ENCODE peak calls at places on chromosomes 4 and X, in ten cellular contexts. N is activated T-helper 1 cell treated with anti-CD3 and anti-CD28 coated beads, Interleukin-2, amount 50 U/mL, for 16 hours; U is activated CD4-positive, alpha-beta T cell treated with anti-CD3 and anti-CD28 coated beads, Interleukin-2, amount 50 U/mL, for 24 hours; L is activated gamma-delta T cell treated with Interleukin-2 at 50 U/mL for 16 hours; B is spleen; I is SW 1271; X is SJSA1; P is HFFc6; D is stimulated activated CD4-positive, alpha-beta T cell treated with anti-CD3 and anti-CD28 coated beads, TNF-alpha, amount 100 ng/mL, for 4 hours; M is COR-L47. Z is an unnamed sample.

GRCh38 chr4:187088070-187088799 is 364.6 kb upstream of the FAT1 start:
- DNase-seq in N (no peak), U (no peak), L (no peak), B (no peak), I (no peak), X (no peak), P (no peak), D (no peak), M (no peak), Z (no peak)

GRCh38 chr4:87426865-87427517 is 4.6 kb downstream of the NUDT9 start:
- DNase-seq in N (no peak), U (no peak), L (no peak), B (no peak), I (no peak), X (no peak), P (no peak), D (no peak), M (no peak), Z (no peak)

GRCh38 chr4:20696815-20697214 is 3.4 kb upstream of the PACRGL start:
- DNase-seq in N (no peak), U (no peak), L (no peak), B (no peak), I (no peak), X (no peak), P (no peak), D (no peak), M (no peak), Z (no peak)

GRCh38 chr4:88211473-88212252 is 53.2 kb upstream of the ABCG2 start:
- DNase-seq in N (no peak), U (no peak), L (peak; percentile 47), B (no peak), I (no peak), X (no peak), P (peak; percentile 48), D (no peak), M (peak; percentile 30), Z (no peak)

GRCh38 chr4:152539556-152540292 is 3.8 kb upstream of the FBXW7 start:
- DNase-seq in N (no peak), U (no peak), L (no peak), B (no peak), I (no peak), X (no peak), P (no peak), D (no peak), M (no peak), Z (no peak)

GRCh38 chr4:40299704-40300336 is 35.3 kb upstream of the CHRNA9 start:
- DNase-seq in N (no peak), U (no peak), L (no peak), B (no peak), I (no peak), X (no peak), P (peak; percentile 32), D (no peak), M (no peak), Z (no peak)

GRCh38 chr4:129747756-129748155 is 651.8 kb downstream of the C4orf33 start:
- DNase-seq in N (no peak), U (no peak), L (no peak), B (no peak), I (no peak), X (no peak), P (no peak), D (no peak), M (no peak), Z (no peak)

GRCh38 chr4:107792691-107793090 is 32.0 kb upstream of the SGMS2 start:
- DNase-seq in N (no peak), U (no peak), L (no peak), B (no peak), I (no peak), X (no peak), P (no peak), D (no peak), M (no peak), Z (no peak)

GRCh38 chr4:15232725-15233597 is 194.9 kb upstream of the C1QTNF7 start:
- DNase-seq in N (no peak), U (no peak), L (no peak), B (no peak), I (no peak), X (no peak), P (peak; percentile 69), D (no peak), M (no peak), Z (no peak)

GRCh38 chr4:176270669-176271068 is 1.6 kb upstream of the ASB5 start:
- DNase-seq in N (no peak), U (no peak), L (no peak), B (no peak), I (peak; percentile 76), X (peak; percentile 94), P (peak; percentile 99), D (no peak), M (no peak), Z (no peak)

GRCh38 chr4:178523038-178523437 is 1080.8 kb upstream of the AGA start:
- DNase-seq in N (no peak), U (no peak), L (no peak), B (no peak), I (no peak), X (no peak), P (no peak), D (no peak), M (no peak), Z (no peak)

GRCh38 chr4:16239086-16239485 is 12.8 kb upstream of the TAPT1 start:
- DNase-seq in N (no peak), U (no peak), L (no peak), B (no peak), I (no peak), X (no peak), P (no peak), D (no peak), M (no peak), Z (no peak)

GRCh38 chrX:101057095-101057714 is 5.3 kb upstream of the TRMT2B start:
- DNase-seq in N (no peak), U (no peak), L (no peak), B (no peak), I (peak; percentile 22), X (no peak), P (peak; percentile 58), D (no peak), M (no peak), Z (no peak)

GRCh38 chr4:5639556-5639955 is 68.8 kb downstream of the EVC2 start:
- DNase-seq in N (no peak), U (no peak), L (no peak), B (no peak), I (no peak), X (no peak), P (no peak), D (no peak), M (no peak), Z (no peak)

GRCh38 chrX:97897998-97898397 is 1014.3 kb downstream of the RPA4 start:
- DNase-seq in N (no peak), U (no peak), L (no peak), B (no peak), I (no peak), X (no peak), P (no peak), D (no peak), M (no peak), Z (no peak)

GRCh38 chrX:12877386-12877785 is 10.5 kb downstream of the TLR7 start:
- DNase-seq in N (no peak), U (no peak), L (no peak), B (no peak), I (no peak), X (no peak), P (no peak), D (no peak), M (no peak), Z (no peak)

GRCh38 chr4:121943941-121944340 is 7.9 kb downstream of the TRPC3 start:
- DNase-seq in N (no peak), U (no peak), L (no peak), B (no peak), I (no peak), X (no peak), P (no peak), D (no peak), M (no peak), Z (no peak)

GRCh38 chr4:17468638-17469221 is 43.2 kb downstream of the QDPR start:
- DNase-seq in N (no peak), U (no peak), L (no peak), B (no peak), I (no peak), X (no peak), P (peak; percentile 39), D (no peak), M (peak; percentile 36), Z (no peak)

GRCh38 chr4:107760281-107760947 is 40.4 kb upstream of the PAPSS1 start:
- DNase-seq in N (no peak), U (no peak), L (no peak), B (no peak), I (no peak), X (no peak), P (no peak), D (no peak), M (peak; percentile 24), Z (no peak)

Z was measured in upper lobe of left lung.